ENCODE peak calls at places on chromosome 13, in seven cellular contexts. A is PC-9, S is heart right ventricle, O is thoracic aorta, L is IMR-90, R is right lobe of liver, D is A549. W is an unnamed sample.

GRCh38 chr13:30810261-30810701 is 74.9 kb downstream of the ALOX5AP start:
- DNase-seq in A (no peak), S (no peak), O (no peak), L (no peak), R (no peak), D (no peak), W (no peak)

GRCh38 chr13:93635687-93636086 is 409.1 kb downstream of the GPC6 start:
- DNase-seq in A (no peak), S (no peak), O (no peak), L (peak; percentile 14), R (no peak), D (no peak), W (no peak)

GRCh38 chr13:47680752-47681151 is 320.3 kb downstream of the SUCLA2 start:
- DNase-seq in A (no peak), S (no peak), O (no peak), L (peak; percentile 50), R (no peak), D (no peak), W (no peak)

GRCh38 chr13:94795292-94795691 is 82.9 kb upstream of the SOX21 start:
- DNase-seq in A (no peak), S (no peak), O (no peak), L (no peak), R (no peak), D (no peak), W (no peak)

GRCh38 chr13:39566216-39566869 is 36.6 kb downstream of the LHFPL6 start:
- DNase-seq in A (no peak), S (no peak), O (no peak), L (no peak), R (no peak), D (no peak), W (no peak)

GRCh38 chr13:50730496-50731171 is 112.9 kb downstream of the DLEU7 start:
- DNase-seq in A (no peak), S (no peak), O (no peak), L (no peak), R (no peak), D (no peak), W (no peak)

GRCh38 chr13:97766749-97767148 is 186.7 kb upstream of the IPO5 start:
- DNase-seq in A (no peak), S (no peak), O (no peak), L (no peak), R (no peak), D (no peak), W (no peak)

GRCh38 chr13:80340643-80341097 is 256 bp downstream of the SPRY2 start:
- DNase-seq in A (peak; percentile 39), S (peak; percentile 53), O (no peak), L (peak; percentile 70), R (no peak), D (peak; percentile 51), W (no peak)

GRCh38 chr13:67229438-67230242 is 496 bp downstream of the PCDH9 start:
- DNase-seq in A (no peak), S (no peak), O (no peak), L (peak; percentile 10), R (no peak), D (no peak), W (no peak)

DNA sequence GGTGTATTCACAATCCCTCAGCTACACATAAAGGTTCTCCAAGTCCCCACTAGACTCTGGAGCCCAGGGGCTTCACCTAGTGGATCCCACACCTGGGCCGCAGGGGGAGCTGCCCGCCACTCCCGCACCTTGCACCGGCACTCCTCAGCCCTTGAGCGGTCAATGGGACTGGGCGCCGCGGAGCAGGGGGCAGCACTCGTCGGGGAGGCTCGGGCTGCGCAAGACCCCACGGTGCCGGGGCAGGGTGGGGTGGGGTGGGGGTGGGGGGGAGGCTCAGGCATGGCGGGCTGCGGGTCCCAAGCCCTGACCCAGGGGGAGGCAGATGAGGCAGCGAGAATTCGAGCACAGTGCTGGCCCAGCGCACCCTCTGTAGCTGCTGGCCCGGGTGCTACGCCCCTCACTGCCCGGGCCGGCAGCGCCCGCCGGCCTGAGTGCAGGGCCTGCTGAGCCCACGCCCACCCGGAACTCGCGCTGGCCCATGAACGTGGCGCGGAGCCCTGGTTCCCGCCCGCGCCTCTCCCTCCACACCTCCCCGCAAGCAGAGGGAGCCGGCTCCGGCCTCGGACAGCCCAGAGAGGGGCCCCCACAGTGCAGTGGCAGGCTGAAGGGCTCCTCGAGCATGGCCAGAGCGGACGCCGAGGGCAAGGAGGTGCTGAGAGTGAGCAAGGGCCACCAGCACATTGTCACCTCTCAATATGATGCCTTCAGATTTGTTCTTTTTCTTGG is 121.7 kb downstream of the UGGT2 start:
- DNase-seq in A (no peak), S (no peak), O (no peak), L (no peak), R (no peak), D (no peak), W (no peak)
- H3K9me3 ChIP-seq in A (no peaks in the 10 kb centered on the region), S (peaks cover 51% of the 10 kb centered on the region), O (peaks cover 6% of the 10 kb centered on the region), L (peaks cover 7% of the 10 kb centered on the region), R (no peaks in the 10 kb centered on the region), D (no peaks in the 10 kb centered on the region), W (no peaks in the 10 kb centered on the region)

DNA sequence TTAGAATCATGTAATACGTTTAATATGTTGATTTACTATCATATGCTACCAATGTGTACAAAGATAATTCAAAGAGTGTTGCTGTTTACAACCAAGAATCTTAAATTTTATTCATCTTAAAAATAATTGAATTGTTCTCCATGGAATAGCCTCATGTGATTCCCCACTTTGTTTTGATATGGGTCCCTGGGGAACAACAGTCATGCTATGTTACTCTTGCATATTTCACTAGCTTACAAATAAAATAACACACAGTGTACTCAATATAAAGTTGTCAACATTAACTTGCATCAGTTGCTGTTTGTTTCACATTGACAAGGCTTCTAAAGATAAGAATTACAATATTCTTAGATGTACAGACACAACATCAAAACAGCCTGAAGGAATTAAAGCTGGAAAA is 2.3 kb downstream of the ENOX1 start:
- DNase-seq in A (no peak), S (no peak), O (no peak), L (no peak), R (no peak), D (no peak), W (no peak)
- H3K4me3 ChIP-seq in A (no peak overlapping the region), S (no peak overlapping the region), O (no peak overlapping the region), L (no peak overlapping the region), R (no peak overlapping the region), D (no peak overlapping the region), W (no peak overlapping the region)

GRCh38 chr13:57633950-57634828 is 2.6 kb downstream of the PCDH17 start:
- DNase-seq in A (no peak), S (peak; percentile 20), O (no peak), L (no peak), R (no peak), D (no peak), W (no peak)
- TF ChIP-seq CTCF in A (no peak), S (no peak), O (no peak), L (no peak), R (no peak), D (no peak), W (no peak)

GRCh38 chr13:19156013-19156825 is 25.4 kb downstream of the TUBA3C start:
- DNase-seq in A (no peak), S (no peak), O (no peak), L (no peak), R (no peak), D (no peak), W (no peak)
- H3K9me3 ChIP-seq in A (no peaks in the 10 kb centered on the region), S (no peaks in the 10 kb centered on the region), O (no peaks in the 10 kb centered on the region), L (peaks cover 73% of the 10 kb centered on the region), R (no peaks in the 10 kb centered on the region), D (no peaks in the 10 kb centered on the region), W (no peaks in the 10 kb centered on the region)

GRCh38 chr13:87058786-87059329 is 612.3 kb upstream of the SLITRK5 start:
- DNase-seq in A (no peak), S (no peak), O (no peak), L (peak; percentile 27), R (no peak), D (no peak), W (no peak)

GRCh38 chr13:87052731-87053130 is 618.4 kb upstream of the SLITRK5 start:
- DNase-seq in A (no peak), S (no peak), O (no peak), L (peak; percentile 54), R (no peak), D (no peak), W (no peak)

GRCh38 chr13:87057807-87058520 is 613.2 kb upstream of the SLITRK5 start:
- DNase-seq in A (no peak), S (no peak), O (no peak), L (peak; percentile 50), R (no peak), D (no peak), W (no peak)
- H3K4me3 ChIP-seq in A (no peak overlapping the region), S (no peak overlapping the region), O (no peak overlapping the region), L (no peak overlapping the region), R (no peak overlapping the region), D (no peak overlapping the region), W (no peak overlapping the region)

DNA sequence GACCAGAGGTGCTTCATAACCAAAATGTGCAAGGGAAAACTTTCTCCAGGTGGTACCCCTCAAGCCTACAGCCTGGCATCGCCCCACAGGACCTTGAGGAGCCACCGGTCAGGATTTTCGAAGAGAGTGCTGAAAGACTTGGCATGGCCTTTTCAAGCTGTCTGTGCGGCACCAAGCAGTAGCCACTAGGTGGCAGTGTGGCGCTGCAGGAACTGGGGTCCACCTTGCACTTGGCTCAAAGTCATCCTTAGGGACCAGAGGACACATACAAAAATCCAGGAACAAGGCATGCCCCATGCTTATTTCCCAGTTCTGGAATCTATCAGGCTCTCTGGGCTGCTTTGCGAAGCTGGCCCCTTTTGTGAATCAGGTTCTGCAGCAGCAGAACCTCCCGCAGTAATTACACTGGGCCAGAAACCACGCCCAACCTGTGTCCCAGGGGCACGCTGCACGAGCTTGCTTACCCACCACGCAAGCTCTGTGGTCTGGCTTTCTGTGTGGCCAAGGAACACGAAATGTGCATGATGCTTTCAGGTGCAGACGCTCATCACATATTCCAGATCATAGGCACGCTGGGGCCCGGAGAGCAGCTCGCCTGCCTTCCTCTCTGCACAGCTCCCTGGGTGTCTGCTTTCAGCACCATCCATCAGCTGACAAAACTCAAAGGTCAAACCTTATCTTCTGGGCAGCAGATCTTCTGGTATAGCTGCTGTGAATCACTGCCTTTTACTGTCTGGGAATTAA is 87.2 kb downstream of the SLC7A1 start:
- DNase-seq in A (peak; percentile 52), S (peak; percentile 84), O (peak; percentile 45), L (peak; percentile 79), R (peak; percentile 86), D (peak; percentile 69), W (peak; percentile 86)
- TF ChIP-seq CTCF in A (peak; percentile 94), S (peak; percentile 99), O (peak; percentile 96), L (peak; percentile 94), R (peak; percentile 99), D (peak; percentile 72), W (peak; percentile 98)

W was measured in Caco-2.